ENCODE peak calls at places on chromosome 16, in six cellular contexts. One of them, this sample, is unnamed.

GRCh38 chr16:76976756-76977155 is 214.2 kb upstream of the MON1B start:
- DNase-seq in LNCaP clone FGC: no peak
- DNase-seq in C1 segment of cervical spinal cord: no peak
- DNase-seq in endothelial cell: no peak
- DNase-seq in EL: no peak
- DNase-seq in hypothalamus: no peak
- DNase-seq in this sample: no peak

GRCh38 chr16:53067675-53068074 is 12.9 kb downstream of the CHD9 start:
- DNase-seq in endothelial cell: no peak
- DNase-seq in LNCaP clone FGC: no peak
- DNase-seq in C1 segment of cervical spinal cord: no peak
- DNase-seq in hypothalamus: no peak
- DNase-seq in EL: no peak
- DNase-seq in this sample: no peak

GRCh38 chr16:24875466-24875865 is 29.7 kb downstream of the SLC5A11 start:
- DNase-seq in LNCaP clone FGC: no peak
- DNase-seq in hypothalamus: no peak
- DNase-seq in C1 segment of cervical spinal cord: no peak
- DNase-seq in endothelial cell: no peak
- DNase-seq in EL: no peak
- DNase-seq in this sample: no peak

GRCh38 chr16:81551141-81551808 is 106.7 kb downstream of the CMIP start:
- DNase-seq in LNCaP clone FGC: no peak
- DNase-seq in endothelial cell: no peak
- DNase-seq in EL: peak
- DNase-seq in hypothalamus: no peak
- DNase-seq in C1 segment of cervical spinal cord: no peak
- DNase-seq in this sample: no peak

GRCh38 chr16:30658731-30659506 is 688 bp downstream of the FBRS start:
- DNase-seq in EL: peak
- DNase-seq in hypothalamus: peak
- DNase-seq in endothelial cell: peak
- DNase-seq in C1 segment of cervical spinal cord: peak
- DNase-seq in LNCaP clone FGC: peak
- DNase-seq in this sample: peak

GRCh38 chr16:15865742-15866141 is 8.9 kb upstream of the MYH11 start:
- DNase-seq in hypothalamus: no peak
- DNase-seq in C1 segment of cervical spinal cord: no peak
- DNase-seq in endothelial cell: no peak
- DNase-seq in EL: no peak
- DNase-seq in LNCaP clone FGC: no peak
- DNase-seq in this sample: no peak

GRCh38 chr16:13070268-13070667 is 168.9 kb downstream of the SHISA9 start:
- DNase-seq in hypothalamus: peak
- DNase-seq in endothelial cell: no peak
- DNase-seq in C1 segment of cervical spinal cord: no peak
- DNase-seq in LNCaP clone FGC: no peak
- DNase-seq in EL: no peak
- DNase-seq in this sample: peak

GRCh38 chr16:87931504-87931903 is 4.8 kb downstream of the CA5A start:
- DNase-seq in LNCaP clone FGC: no peak
- DNase-seq in hypothalamus: no peak
- DNase-seq in C1 segment of cervical spinal cord: no peak
- DNase-seq in EL: no peak
- DNase-seq in endothelial cell: no peak
- DNase-seq in this sample: no peak

GRCh38 chr16:72480926-72481325 is 309.0 kb upstream of the PMFBP1 start:
- DNase-seq in LNCaP clone FGC: no peak
- DNase-seq in EL: peak
- DNase-seq in hypothalamus: no peak
- DNase-seq in C1 segment of cervical spinal cord: no peak
- DNase-seq in endothelial cell: no peak
- DNase-seq in this sample: no peak

This sample was measured in amygdala.